ENCODE peak calls at places on chromosome 3, in six cellular contexts. P is activated CD4-positive, alpha-beta T cell treated with anti-CD3 and anti-CD28 coated beads, Interleukin-2, amount 10 ng/mL, durations not matched to agents 24 days and 14 days; T is HuH-7.5; G is A549; S is mucosa of descending colon; W is natural killer cell treated with Interleukin-12 subunit alpha and Interleukin-12 subunit beta and Interleukin-15 and Interleukin-18, amount 100 ng/mL, for 72 hours. R is an unnamed sample.
A peak's percentile ranks its signal among the peaks of the same experiment; 100 is the strongest.

GRCh38 chr3:172082820-172083513 is 43.6 kb downstream of the FNDC3B start:
- DNase-seq in P (no peak), T (no peak), G (no peak), S (no peak), W (no peak), R (no peak)

GRCh38 chr3:46693038-46693896 is at the start of gene ALS2CL:
- DNase-seq in P (peak; percentile 89), T (peak; percentile 83), G (peak; percentile 32), S (peak; percentile 80), W (no peak), R (peak; percentile 73)

GRCh38 chr3:188266581-188267274 is 112.8 kb downstream of the LPP start:
- DNase-seq in P (no peak), T (no peak), G (no peak), S (no peak), W (no peak), R (no peak)

GRCh38 chr3:111845996-111846395 is 13.1 kb upstream of the PHLDB2 start:
- DNase-seq in P (no peak), T (no peak), G (no peak), S (no peak), W (no peak), R (no peak)

GRCh38 chr3:43478380-43478779 is 143.4 kb downstream of the ANO10 start:
- DNase-seq in P (no peak), T (no peak), G (no peak), S (no peak), W (no peak), R (no peak)

GRCh38 chr3:112930771-112931170 is 44.1 kb downstream of the CD200R1 start:
- DNase-seq in P (no peak), T (no peak), G (no peak), S (no peak), W (no peak), R (no peak)

GRCh38 chr3:168991813-168992212 is 671.7 kb downstream of the MECOM start:
- DNase-seq in P (no peak), T (no peak), G (no peak), S (no peak), W (no peak), R (no peak)

GRCh38 chr3:79326642-79327041 is 441.2 kb downstream of the ROBO1 start:
- DNase-seq in P (no peak), T (no peak), G (no peak), S (no peak), W (no peak), R (no peak)

GRCh38 chr3:20154928-20155327 is 31.1 kb downstream of the SGO1 start:
- DNase-seq in P (no peak), T (no peak), G (no peak), S (no peak), W (no peak), R (no peak)

GRCh38 chr3:69081583-69082262 is 1.6 kb upstream of the UBA3 start:
- DNase-seq in P (peak; percentile 72), T (no peak), G (no peak), S (no peak), W (no peak), R (no peak)

GRCh38 chr3:30476373-30477082 is 129.9 kb upstream of the TGFBR2 start:
- DNase-seq in P (no peak), T (no peak), G (peak; percentile 43), S (no peak), W (no peak), R (no peak)

GRCh38 chr3:126245811-126246727 is 65.7 kb upstream of the ALDH1L1 start:
- DNase-seq in P (peak; percentile 70), T (peak; percentile 49), G (peak; percentile 33), S (peak; percentile 63), W (no peak), R (no peak)

GRCh38 chr3:138049157-138049919 is 39.4 kb downstream of the CLDN18 start:
- DNase-seq in P (no peak), T (no peak), G (no peak), S (no peak), W (no peak), R (peak; percentile 18)

GRCh38 chr3:123244128-123244527 is 42.4 kb downstream of the SEC22A start:
- DNase-seq in P (peak; percentile 63), T (no peak), G (no peak), S (no peak), W (no peak), R (no peak)

GRCh38 chr3:2837233-2837632 is 272.9 kb downstream of the IL5RA start:
- DNase-seq in P (no peak), T (no peak), G (no peak), S (no peak), W (no peak), R (no peak)

GRCh38 chr3:133487920-133488540 is 85.5 kb upstream of the CDV3 start:
- DNase-seq in P (peak; percentile 85), T (no peak), G (peak; percentile 12), S (peak; percentile 76), W (peak; percentile 72), R (no peak)

GRCh38 chr3:164537485-164537884 is 540.8 kb downstream of the SI start:
- DNase-seq in P (no peak), T (no peak), G (no peak), S (no peak), W (no peak), R (no peak)

GRCh38 chr3:111070772-111071256 is 802 bp upstream of the NECTIN3 start:
- DNase-seq in P (peak; percentile 73), T (no peak), G (peak; percentile 46), S (no peak), W (no peak), R (peak; percentile 44)

GRCh38 chr3:188807002-188807401 is 364.8 kb upstream of the TPRG1 start:
- DNase-seq in P (no peak), T (no peak), G (no peak), S (no peak), W (no peak), R (no peak)

GRCh38 chr3:45985532-45986302 is 9.9 kb downstream of the FYCO1 start:
- DNase-seq in P (no peak), T (no peak), G (no peak), S (no peak), W (no peak), R (no peak)

GRCh38 chr3:64717872-64718613 is 30.2 kb upstream of the ADAMTS9 start:
- DNase-seq in P (no peak), T (no peak), G (no peak), S (no peak), W (no peak), R (no peak)

GRCh38 chr3:81270603-81271371 is 490.7 kb downstream of the GBE1 start:
- DNase-seq in P (no peak), T (no peak), G (no peak), S (no peak), W (no peak), R (no peak)

GRCh38 chr3:29914861-29915524 is 634.1 kb downstream of the RBMS3 start:
- DNase-seq in P (no peak), T (no peak), G (no peak), S (no peak), W (no peak), R (no peak)

GRCh38 chr3:14440531-14441239 is 38.3 kb downstream of the SLC6A6 start:
- DNase-seq in P (no peak), T (no peak), G (no peak), S (no peak), W (no peak), R (no peak)

GRCh38 chr3:11601446-11602241 is 42.1 kb downstream of the VGLL4 start:
- DNase-seq in P (no peak), T (no peak), G (no peak), S (no peak), W (no peak), R (no peak)

R was measured in H54.